ENCODE peak calls at places on chromosomes 4 and X, in five cellular contexts. H is sigmoid colon, U is fibroblast of the aortic adventitia, M is SK-N-SH, C is fibroblast of lung. S is an unnamed sample.
A peak's percentile ranks its signal among the peaks of the same experiment; 100 is the strongest.

GRCh38 chrX:6456196-6456595 is 78.7 kb downstream of the VCX3A start:
- DNase-seq in H (no peak), M (no peak), U (no peak), C (no peak), S (no peak)

GRCh38 chrX:37685452-37686347 is at the start of gene XK:
- DNase-seq in C (peak; percentile 39), U (peak; percentile 6), H (peak; percentile 76), M (peak; percentile 57), S (peak; percentile 11)

GRCh38 chr4:98657531-98658286 is 702 bp downstream of the TSPAN5 start:
- DNase-seq in C (peak; percentile 75), H (no peak), M (peak; percentile 87), U (peak; percentile 69), S (peak; percentile 75)

GRCh38 chr4:164977243-164978164 is at the start of gene TRIM61:
- DNase-seq in C (peak; percentile 68), U (peak; percentile 43), H (no peak), M (peak; percentile 11), S (no peak)

GRCh38 chr4:152256996-152257395 is 278.9 kb downstream of the FBXW7 start:
- DNase-seq in C (no peak), M (no peak), H (no peak), U (no peak), S (no peak)

GRCh38 chr4:85964298-85964697 is 395.6 kb downstream of the MAPK10 start:
- DNase-seq in U (no peak), C (peak; percentile 6), M (no peak), H (no peak), S (no peak)

GRCh38 chr4:113476800-113477199 is 284.7 kb downstream of the CAMK2D start:
- DNase-seq in M (no peak), C (peak; percentile 32), H (no peak), U (peak; percentile 45), S (no peak)

GRCh38 chr4:4637710-4638109 is 95.9 kb upstream of the STX18 start:
- DNase-seq in H (no peak), C (no peak), U (no peak), M (no peak), S (no peak)

GRCh38 chr4:129232627-129233337 is 136.8 kb downstream of the C4orf33 start:
- DNase-seq in M (peak; percentile 14), U (no peak), H (no peak), C (no peak), S (no peak)

GRCh38 chr4:37245391-37245954 is 930 bp downstream of the NWD2 start:
- DNase-seq in C (no peak), M (no peak), H (no peak), U (no peak), S (peak; percentile 5)

GRCh38 chr4:45662996-45663395 is 460.9 kb downstream of the GABRG1 start:
- DNase-seq in U (peak; percentile 13), M (no peak), C (peak; percentile 87), H (no peak), S (peak; percentile 80)

GRCh38 chr4:177484613-177485021 is 42.4 kb upstream of the AGA start:
- DNase-seq in M (no peak), U (peak; percentile 88), H (no peak), C (peak; percentile 67), S (peak; percentile 87)

GRCh38 chrX:134599173-134599914 is 58.9 kb downstream of the PLAC1 start:
- DNase-seq in U (peak; percentile 95), C (peak; percentile 71), M (no peak), H (peak; percentile 72), S (peak; percentile 42)

GRCh38 chrX:46686003-46686645 is 72.8 kb downstream of the SLC9A7 start:
- DNase-seq in H (no peak), M (peak; percentile 41), U (peak; percentile 68), C (peak; percentile 52), S (peak; percentile 19)

DNA sequence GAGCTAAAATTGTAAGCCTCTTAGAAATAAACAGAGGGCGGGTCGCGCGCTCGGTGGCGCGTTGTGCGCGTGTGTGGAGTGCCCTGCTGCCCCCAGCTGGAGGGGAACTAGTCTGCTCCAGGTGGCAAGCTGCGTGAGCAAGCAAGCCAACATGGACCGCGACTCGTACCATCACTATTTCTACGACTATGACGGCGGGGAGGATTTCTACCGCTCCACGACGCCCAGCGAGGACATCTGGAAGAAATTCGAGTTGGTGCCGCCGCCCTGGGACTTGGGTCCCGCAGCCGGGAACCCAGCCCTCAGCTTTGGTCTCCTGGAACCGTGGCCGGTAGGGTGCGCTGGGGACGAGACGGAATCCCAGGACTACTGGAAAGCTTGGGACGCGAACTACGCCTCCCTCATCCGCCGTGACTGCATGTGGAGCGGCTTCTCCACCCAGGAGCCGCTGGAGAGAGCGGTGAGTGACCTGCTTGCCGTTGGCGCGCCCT is 66.1 kb downstream of the DNAAF6 start:
- DNase-seq in U (no peak), M (peak; percentile 41), H (no peak), C (no peak), S (no peak)
- H3K4me3 ChIP-seq in U (no peak overlapping the region), M (peak overlapping the region; percentile 19), H (no peak overlapping the region), C (no peak overlapping the region), S (no peak overlapping the region)

DNA sequence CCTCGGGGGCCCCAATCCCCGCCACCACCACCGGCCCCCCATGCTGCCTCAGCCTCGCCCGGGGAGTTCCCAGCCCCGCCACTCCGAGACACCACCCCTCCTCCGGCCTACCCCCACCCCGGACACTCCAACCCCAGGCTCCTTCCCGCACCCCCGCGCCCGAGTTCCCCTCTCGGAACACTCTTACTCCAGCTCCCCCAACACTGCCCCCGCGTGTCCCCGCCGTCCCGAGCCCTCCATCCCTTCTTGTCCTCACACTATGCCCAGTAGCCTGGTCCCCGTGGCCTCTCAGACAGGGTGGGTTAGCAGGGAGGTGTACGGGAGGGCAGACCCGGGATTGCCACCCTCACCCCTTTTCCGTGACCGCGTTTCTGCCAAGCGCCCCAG is 276.1 kb downstream of the BCOR start:
- DNase-seq in U (no peak), M (no peak), C (no peak), H (no peak), S (no peak)
- TF ChIP-seq CTCF in U (no peak), M (no peak), C (no peak), H (no peak), S (no peak)

GRCh38 chrX:34654939-34655338 is 2.1 kb downstream of the TMEM47 start:
- DNase-seq in H (no peak), M (no peak), C (peak; percentile 28), U (peak; percentile 28), S (peak; percentile 29)
- H3K4me3 ChIP-seq in H (peak overlapping the region; percentile 67), M (no peak overlapping the region), C (peak overlapping the region; percentile 91), U (peak overlapping the region; percentile 76), S (peak overlapping the region; percentile 70)

GRCh38 chr4:46934731-46935130 is 25.7 kb upstream of the COX7B2 start:
- DNase-seq in C (no peak), M (no peak), U (no peak), H (no peak), S (no peak)

GRCh38 chr4:46933686-46934085 is 24.6 kb upstream of the COX7B2 start:
- DNase-seq in M (no peak), H (no peak), C (no peak), U (no peak), S (no peak)

GRCh38 chr4:46930866-46931265 is 21.8 kb upstream of the COX7B2 start:
- DNase-seq in H (no peak), C (no peak), M (no peak), U (no peak), S (no peak)

GRCh38 chr4:46927201-46927600 is 18.2 kb upstream of the COX7B2 start:
- DNase-seq in U (no peak), M (no peak), H (no peak), C (no peak), S (no peak)

DNA sequence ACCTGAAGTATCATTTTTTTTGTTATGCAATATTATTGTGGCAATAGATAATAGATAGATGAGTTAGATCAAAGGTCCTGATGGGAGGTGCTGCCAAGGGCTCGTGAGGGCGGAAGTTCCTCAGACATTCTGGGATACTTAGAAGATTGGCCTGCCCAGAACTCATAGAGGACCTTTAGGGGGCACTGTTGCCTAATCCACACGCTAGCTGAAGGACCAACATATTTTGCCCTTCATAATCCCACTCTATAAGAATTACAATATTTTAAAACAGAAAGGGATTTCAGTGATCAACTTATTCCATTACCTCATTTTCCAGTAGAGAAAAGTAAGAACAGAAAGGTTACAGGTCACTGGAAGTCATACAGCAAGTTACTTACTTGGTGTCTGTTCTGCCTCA is 22.9 kb upstream of the COX7B2 start:
- DNase-seq in H (no peak), C (peak; percentile 76), U (peak; percentile 70), M (no peak), S (peak; percentile 62)
- TF ChIP-seq CTCF in H (no peak), C (peak; percentile 83), U (peak; percentile 81), M (peak; percentile 77), S (peak; percentile 73)

DNA sequence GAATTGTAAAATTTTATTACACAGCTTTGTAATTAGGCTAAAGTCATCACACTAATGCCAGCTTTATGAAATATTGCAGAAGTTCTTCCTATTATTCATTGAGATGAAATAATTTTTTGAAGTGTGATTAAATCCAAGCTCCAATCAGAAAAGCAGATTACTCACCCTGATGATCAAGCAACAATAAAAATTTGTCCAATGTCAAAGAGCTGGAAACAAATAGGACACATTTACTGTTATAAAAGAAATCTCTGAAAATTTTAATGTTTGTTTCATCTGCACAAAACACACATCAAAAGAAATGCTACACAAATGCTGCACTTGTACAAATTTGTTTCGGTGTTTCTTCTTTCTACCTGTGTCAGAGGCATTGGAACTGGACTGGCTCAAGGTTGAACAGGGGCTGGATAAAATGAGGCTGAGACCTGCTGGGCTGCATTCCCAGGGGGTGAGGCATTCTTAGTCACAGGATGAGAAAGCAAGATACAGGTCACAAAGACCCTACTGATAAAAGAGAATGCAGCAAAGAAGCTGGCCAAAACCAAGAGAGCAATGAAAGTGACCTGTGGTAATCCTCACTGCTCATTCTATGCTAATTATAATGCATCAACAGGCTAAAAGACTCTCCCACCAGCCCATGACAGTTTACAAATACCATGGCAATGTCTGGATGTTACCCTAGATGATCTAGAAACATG is 78.3 kb downstream of the GASK1B start:
- DNase-seq in U (peak; percentile 71), H (no peak), M (no peak), C (peak; percentile 17), S (peak; percentile 78)
- H3K4me3 ChIP-seq in U (no peak overlapping the region), H (no peak overlapping the region), M (no peak overlapping the region), C (no peak overlapping the region), S (no peak overlapping the region)

DNA sequence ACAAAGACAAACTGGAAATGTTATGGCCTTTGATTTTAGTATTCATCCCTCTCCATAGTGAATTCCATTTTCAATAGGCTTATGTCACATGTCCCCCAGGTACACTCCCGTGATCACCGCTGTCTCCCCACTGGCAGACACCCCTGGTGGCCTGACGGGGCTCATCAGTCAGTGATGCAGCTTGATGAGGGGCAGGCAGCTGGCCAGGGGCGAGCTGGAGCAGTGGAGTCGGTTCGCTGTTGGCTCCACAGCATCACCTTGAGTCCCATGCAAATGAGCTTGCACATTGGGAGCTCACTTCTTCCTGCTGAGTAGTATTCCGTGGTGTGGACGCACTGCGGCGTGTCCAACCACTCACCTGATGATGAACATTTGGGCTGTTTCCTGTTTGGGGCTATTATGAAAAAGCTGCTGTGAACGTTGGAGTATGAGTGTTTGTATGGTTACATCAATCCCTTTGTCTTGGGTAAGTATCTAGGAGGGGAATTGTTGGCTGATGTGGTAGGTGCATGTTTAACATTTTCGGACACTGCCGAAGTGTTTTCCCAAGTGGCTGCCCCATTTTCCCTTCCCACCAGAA is 5.2 kb downstream of the TREX2 start:
- DNase-seq in U (no peak), C (no peak), H (peak; percentile 27), M (no peak), S (no peak)
- TF ChIP-seq CTCF in U (no peak), C (no peak), H (no peak), M (no peak), S (no peak)

S was measured in astrocyte of the spinal cord.